ENCODE peak calls at places on chromosomes 6 and 20, in five cellular contexts. One of them, this sample, is unnamed.

GRCh38 chr20:63165538-63166422 is 50.2 kb downstream of the YTHDF1 start:
- DNase-seq in tibial artery: no peak
- DNase-seq in psoas muscle: peak; percentile 31
- DNase-seq in ascending aorta: no peak
- DNase-seq in hepatocyte: no peak
- DNase-seq in this sample: no peak

GRCh38 chr6:129835691-129836090 is 25.4 kb downstream of the TMEM244 start:
- DNase-seq in hepatocyte: peak; percentile 19
- DNase-seq in psoas muscle: no peak
- DNase-seq in ascending aorta: no peak
- DNase-seq in tibial artery: no peak
- DNase-seq in this sample: no peak

GRCh38 chr6:128098000-128098581 is 197.2 kb upstream of the THEMIS start:
- DNase-seq in hepatocyte: no peak
- DNase-seq in tibial artery: no peak
- DNase-seq in psoas muscle: no peak
- DNase-seq in ascending aorta: no peak
- DNase-seq in this sample: no peak

GRCh38 chr20:35901678-35902544 is 52.4 kb downstream of the SCAND1 start:
- DNase-seq in tibial artery: no peak
- DNase-seq in ascending aorta: no peak
- DNase-seq in psoas muscle: no peak
- DNase-seq in hepatocyte: peak; percentile 27
- DNase-seq in this sample: no peak

GRCh38 chr6:12313992-12314589 is 23.9 kb downstream of the EDN1 start:
- DNase-seq in tibial artery: no peak
- DNase-seq in hepatocyte: no peak
- DNase-seq in ascending aorta: no peak
- DNase-seq in psoas muscle: no peak
- DNase-seq in this sample: no peak

GRCh38 chr6:12608016-12608860 is 108.3 kb upstream of the PHACTR1 start:
- DNase-seq in tibial artery: no peak
- DNase-seq in psoas muscle: no peak
- DNase-seq in hepatocyte: no peak
- DNase-seq in ascending aorta: no peak
- DNase-seq in this sample: no peak

GRCh38 chr6:156846845-156847599 is 69.8 kb downstream of the ARID1B start:
- DNase-seq in tibial artery: no peak
- DNase-seq in psoas muscle: no peak
- DNase-seq in hepatocyte: no peak
- DNase-seq in ascending aorta: no peak
- DNase-seq in this sample: no peak

GRCh38 chr6:46490425-46491200 is 636 bp downstream of the RCAN2 start:
- DNase-seq in tibial artery: peak; percentile 71
- DNase-seq in psoas muscle: peak; percentile 65
- DNase-seq in ascending aorta: no peak
- DNase-seq in hepatocyte: peak; percentile 37
- DNase-seq in this sample: peak; percentile 69

GRCh38 chr20:62787866-62788265 is 8.4 kb upstream of the MRGBP start:
- DNase-seq in ascending aorta: no peak
- DNase-seq in tibial artery: no peak
- DNase-seq in hepatocyte: no peak
- DNase-seq in psoas muscle: no peak
- DNase-seq in this sample: no peak

GRCh38 chr20:63360850-63361497 is at the start of gene CHRNA4:
- DNase-seq in tibial artery: no peak
- DNase-seq in ascending aorta: no peak
- DNase-seq in hepatocyte: peak; percentile 48
- DNase-seq in psoas muscle: no peak
- DNase-seq in this sample: no peak

GRCh38 chr20:62549499-62550086 is 73.8 kb upstream of the GATA5 start:
- DNase-seq in hepatocyte: no peak
- DNase-seq in psoas muscle: peak; percentile 82
- DNase-seq in tibial artery: peak; percentile 72
- DNase-seq in ascending aorta: no peak
- DNase-seq in this sample: peak; percentile 74

GRCh38 chr20:2010533-2010932 is 16.7 kb upstream of the PDYN start:
- DNase-seq in hepatocyte: no peak
- DNase-seq in tibial artery: no peak
- DNase-seq in psoas muscle: no peak
- DNase-seq in ascending aorta: no peak
- DNase-seq in this sample: no peak

GRCh38 chr6:52497652-52498408 is 77.7 kb downstream of the EFHC1 start:
- DNase-seq in psoas muscle: no peak
- DNase-seq in tibial artery: no peak
- DNase-seq in ascending aorta: no peak
- DNase-seq in hepatocyte: no peak
- DNase-seq in this sample: no peak

GRCh38 chr6:158758464-158758863 is 60.7 kb downstream of the EZR start:
- DNase-seq in psoas muscle: no peak
- DNase-seq in hepatocyte: peak; percentile 68
- DNase-seq in ascending aorta: no peak
- DNase-seq in tibial artery: no peak
- DNase-seq in this sample: peak; percentile 46

GRCh38 chr6:12261502-12261901 is 28.7 kb upstream of the EDN1 start:
- DNase-seq in ascending aorta: no peak
- DNase-seq in hepatocyte: no peak
- DNase-seq in tibial artery: no peak
- DNase-seq in psoas muscle: no peak
- DNase-seq in this sample: no peak

GRCh38 chr6:144012534-144012933 is 4.5 kb upstream of the PLAGL1 start:
- DNase-seq in tibial artery: no peak
- DNase-seq in hepatocyte: no peak
- DNase-seq in ascending aorta: no peak
- DNase-seq in psoas muscle: no peak
- DNase-seq in this sample: no peak

GRCh38 chr6:32492351-32492750 is 37.7 kb downstream of the HLA-DRB5 start:
- DNase-seq in hepatocyte: no peak
- DNase-seq in tibial artery: no peak
- DNase-seq in ascending aorta: no peak
- DNase-seq in psoas muscle: no peak
- DNase-seq in this sample: no peak

GRCh38 chr6:37860226-37860839 is 40.8 kb downstream of the ZFAND3 start:
- DNase-seq in hepatocyte: peak; percentile 35
- DNase-seq in tibial artery: no peak
- DNase-seq in ascending aorta: no peak
- DNase-seq in psoas muscle: no peak
- DNase-seq in this sample: no peak

GRCh38 chr20:63101781-63102719 is 95.3 kb upstream of the BHLHE23 start:
- DNase-seq in ascending aorta: no peak
- DNase-seq in hepatocyte: peak; percentile 44
- DNase-seq in psoas muscle: peak; percentile 51
- DNase-seq in tibial artery: peak; percentile 65
- DNase-seq in this sample: no peak

GRCh38 chr6:75368151-75368779 is 83.7 kb upstream of the TMEM30A start:
- DNase-seq in hepatocyte: peak; percentile 74
- DNase-seq in psoas muscle: no peak
- DNase-seq in ascending aorta: no peak
- DNase-seq in tibial artery: no peak
- DNase-seq in this sample: peak; percentile 77

GRCh38 chr20:5400164-5400762 is 83.5 kb upstream of the PROKR2 start:
- DNase-seq in ascending aorta: no peak
- DNase-seq in hepatocyte: peak; percentile 44
- DNase-seq in psoas muscle: no peak
- DNase-seq in tibial artery: no peak
- DNase-seq in this sample: no peak

GRCh38 chr6:9563996-9564395 is 850.9 kb downstream of the TFAP2A start:
- DNase-seq in tibial artery: no peak
- DNase-seq in hepatocyte: no peak
- DNase-seq in psoas muscle: no peak
- DNase-seq in ascending aorta: no peak
- DNase-seq in this sample: no peak

GRCh38 chr20:47379433-47380150 is 23.1 kb upstream of the ZMYND8 start:
- DNase-seq in psoas muscle: no peak
- DNase-seq in hepatocyte: peak; percentile 29
- DNase-seq in ascending aorta: no peak
- DNase-seq in tibial artery: no peak
- DNase-seq in this sample: no peak

GRCh38 chr20:57699395-57699794 is 10.4 kb downstream of the PMEPA1 start:
- DNase-seq in hepatocyte: no peak
- DNase-seq in ascending aorta: no peak
- DNase-seq in tibial artery: no peak
- DNase-seq in psoas muscle: no peak
- DNase-seq in this sample: no peak

GRCh38 chr6:36386495-36387439 is 702 bp downstream of the ETV7 start:
- DNase-seq in tibial artery: no peak
- DNase-seq in ascending aorta: no peak
- DNase-seq in psoas muscle: no peak
- DNase-seq in hepatocyte: peak; percentile 64
- DNase-seq in this sample: no peak

GRCh38 chr20:37474386-37474785 is 46.7 kb upstream of the NNAT start:
- DNase-seq in psoas muscle: no peak
- DNase-seq in hepatocyte: no peak
- DNase-seq in ascending aorta: no peak
- DNase-seq in tibial artery: no peak
- DNase-seq in this sample: no peak

GRCh38 chr6:74939309-74939708 is 266.5 kb downstream of the COL12A1 start:
- DNase-seq in ascending aorta: no peak
- DNase-seq in psoas muscle: no peak
- DNase-seq in hepatocyte: no peak
- DNase-seq in tibial artery: no peak
- DNase-seq in this sample: no peak

GRCh38 chr6:17886891-17887290 is 100.5 kb downstream of the KIF13A start:
- DNase-seq in psoas muscle: no peak
- DNase-seq in ascending aorta: no peak
- DNase-seq in tibial artery: no peak
- DNase-seq in hepatocyte: no peak
- DNase-seq in this sample: no peak

GRCh38 chr20:46174469-46175126 is 56.5 kb downstream of the CD40 start:
- DNase-seq in tibial artery: no peak
- DNase-seq in psoas muscle: peak; percentile 84
- DNase-seq in hepatocyte: peak; percentile 90
- DNase-seq in ascending aorta: no peak
- DNase-seq in this sample: peak; percentile 48

GRCh38 chr6:45741437-45742166 is 274.1 kb downstream of the CLIC5 start:
- DNase-seq in tibial artery: no peak
- DNase-seq in ascending aorta: no peak
- DNase-seq in psoas muscle: no peak
- DNase-seq in hepatocyte: no peak
- DNase-seq in this sample: no peak

GRCh38 chr20:59316911-59317310 is 16.5 kb downstream of the EDN3 start:
- DNase-seq in ascending aorta: no peak
- DNase-seq in tibial artery: no peak
- DNase-seq in psoas muscle: no peak
- DNase-seq in hepatocyte: no peak
- DNase-seq in this sample: no peak

GRCh38 chr6:104381907-104382306 is 477.8 kb downstream of the HACE1 start:
- DNase-seq in psoas muscle: no peak
- DNase-seq in ascending aorta: no peak
- DNase-seq in hepatocyte: no peak
- DNase-seq in tibial artery: no peak
- DNase-seq in this sample: no peak

GRCh38 chr6:125189494-125189893 is 35.9 kb downstream of the TPD52L1 start:
- DNase-seq in hepatocyte: no peak
- DNase-seq in tibial artery: no peak
- DNase-seq in ascending aorta: no peak
- DNase-seq in psoas muscle: no peak
- DNase-seq in this sample: no peak
- H3K9me3 ChIP-seq in hepatocyte: no peaks in the 10 kb centered on the region
- H3K9me3 ChIP-seq in tibial artery: no peaks in the 10 kb centered on the region
- H3K9me3 ChIP-seq in ascending aorta: no peaks in the 10 kb centered on the region
- H3K9me3 ChIP-seq in psoas muscle: no peaks in the 10 kb centered on the region
- H3K9me3 ChIP-seq in this sample: no peaks in the 10 kb centered on the region

DNA sequence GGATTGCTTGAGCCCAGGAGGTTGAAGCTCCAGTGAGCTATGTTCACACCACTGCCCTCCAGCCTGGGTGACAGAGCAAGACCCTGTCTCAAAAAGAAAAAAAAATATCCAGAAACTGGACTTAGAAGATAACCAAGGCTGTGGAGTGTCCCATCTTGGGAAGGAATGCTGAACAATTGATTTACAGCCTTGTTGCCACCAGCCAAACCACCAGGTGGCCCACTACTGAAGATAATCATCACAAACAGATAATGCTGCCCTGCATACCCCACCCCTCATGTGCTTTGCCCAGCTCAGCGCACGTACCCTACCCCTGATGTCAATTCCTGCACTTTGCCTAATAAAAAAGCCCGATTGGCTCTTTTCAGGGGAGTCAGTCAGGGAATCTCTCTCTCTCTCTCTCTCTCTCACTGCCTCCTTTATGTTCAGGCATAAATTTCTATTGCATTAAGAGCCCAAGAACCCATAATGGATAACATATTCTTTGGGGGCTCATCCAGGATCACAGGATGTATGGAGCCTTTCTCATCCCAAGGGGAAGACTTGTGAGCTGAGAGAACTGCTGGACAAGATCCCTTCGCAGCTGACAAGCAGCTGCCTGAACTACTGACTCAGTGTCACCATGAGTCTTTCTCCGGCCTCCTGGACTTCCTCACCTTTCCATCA is 166.4 kb downstream of the CD24 start:
- DNase-seq in ascending aorta: no peak
- DNase-seq in hepatocyte: no peak
- DNase-seq in psoas muscle: no peak
- DNase-seq in tibial artery: no peak
- DNase-seq in this sample: no peak
- H3K9me3 ChIP-seq in ascending aorta: no peaks in the 10 kb centered on the region
- H3K9me3 ChIP-seq in hepatocyte: peaks cover 3% of the 10 kb centered on the region
- H3K9me3 ChIP-seq in psoas muscle: peaks cover 23% of the 10 kb centered on the region
- H3K9me3 ChIP-seq in tibial artery: no peaks in the 10 kb centered on the region
- H3K9me3 ChIP-seq in this sample: peaks cover 3% of the 10 kb centered on the region

DNA sequence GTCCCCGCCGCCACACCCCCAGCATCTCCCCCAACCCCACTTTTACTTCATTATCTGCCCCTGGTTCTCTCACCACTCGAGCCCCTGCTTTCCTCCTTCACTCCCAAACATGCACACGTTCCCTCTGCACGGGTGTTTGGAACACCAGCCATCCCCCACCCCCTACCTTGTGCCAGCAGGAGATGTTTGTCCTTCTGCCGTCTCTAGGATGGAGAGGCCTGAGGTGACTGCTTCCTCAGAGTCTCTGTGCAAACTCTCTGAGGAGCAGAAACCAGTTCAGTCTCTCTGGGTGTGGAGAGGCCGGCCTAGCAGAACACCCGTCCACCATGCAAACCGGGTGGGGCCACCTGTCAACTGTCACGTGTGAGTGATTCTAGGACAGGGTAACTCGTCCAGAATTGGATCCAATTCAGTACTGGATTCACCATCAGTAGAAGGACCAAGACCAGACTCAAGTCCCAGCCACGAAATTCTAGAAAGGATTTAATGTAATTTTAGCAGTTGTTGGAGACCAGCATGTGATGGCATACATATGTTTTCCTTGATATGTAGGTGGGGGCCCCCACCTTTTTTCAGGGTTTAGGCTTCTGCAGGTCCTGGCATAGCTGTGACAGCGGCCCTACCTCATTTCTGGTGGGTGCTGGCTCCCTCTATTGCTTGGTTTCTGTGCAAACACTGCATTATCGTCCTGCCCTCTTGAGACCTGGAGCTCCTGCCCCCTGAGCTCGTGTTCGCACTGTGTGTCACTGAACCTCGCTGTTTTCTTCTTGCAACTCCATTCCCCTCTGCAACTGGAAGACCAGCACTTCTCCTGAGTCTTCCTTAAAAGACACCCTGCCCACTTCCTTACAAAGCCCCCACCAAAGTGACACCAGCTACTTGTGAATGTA is at the start of gene RAET1E:
- DNase-seq in hepatocyte: no peak
- DNase-seq in ascending aorta: no peak
- DNase-seq in tibial artery: peak; percentile 59
- DNase-seq in psoas muscle: no peak
- DNase-seq in this sample: no peak
- H3K9me3 ChIP-seq in hepatocyte: no peaks in the 10 kb centered on the region
- H3K9me3 ChIP-seq in ascending aorta: no peaks in the 10 kb centered on the region
- H3K9me3 ChIP-seq in tibial artery: no peaks in the 10 kb centered on the region
- H3K9me3 ChIP-seq in psoas muscle: no peaks in the 10 kb centered on the region
- H3K9me3 ChIP-seq in this sample: no peaks in the 10 kb centered on the region

GRCh38 chr6:118451839-118452238 is 96.3 kb upstream of the PLN start:
- DNase-seq in hepatocyte: no peak
- DNase-seq in tibial artery: no peak
- DNase-seq in ascending aorta: no peak
- DNase-seq in psoas muscle: no peak
- DNase-seq in this sample: no peak
- H3K9me3 ChIP-seq in hepatocyte: peaks cover 15% of the 10 kb centered on the region
- H3K9me3 ChIP-seq in tibial artery: peaks cover 9% of the 10 kb centered on the region
- H3K9me3 ChIP-seq in ascending aorta: peaks cover 36% of the 10 kb centered on the region
- H3K9me3 ChIP-seq in psoas muscle: peaks cover 40% of the 10 kb centered on the region
- H3K9me3 ChIP-seq in this sample: peaks cover 19% of the 10 kb centered on the region